ENCODE peak calls at places on chromosomes 7 and 10, in ten cellular contexts. K is body of pancreas, R is K562, U is cardiac muscle cell, C is fibroblast of lung, X is colonic mucosa, I is keratinocyte, T is uterus, H is transverse colon, N is IMR-90. W is an unnamed sample.

GRCh38 chr7:26346611-26347200 is 55.0 kb downstream of the SNX10 start:
- DNase-seq in N (peak; percentile 2), K (no peak), X (peak; percentile 73), I (peak; percentile 57), H (peak; percentile 47), R (no peak), U (no peak), C (peak; percentile 69), T (no peak), W (peak; percentile 53)

GRCh38 chr10:126013489-126014281 is 117.3 kb downstream of the FANK1 start:
- DNase-seq in T (no peak), N (peak; percentile 96), K (no peak), R (peak; percentile 19), I (no peak), U (peak; percentile 1), H (no peak), X (no peak), C (peak; percentile 97), W (no peak)

GRCh38 chr10:63829020-63829419 is 307.8 kb downstream of the REEP3 start:
- DNase-seq in K (no peak), R (no peak), X (no peak), I (no peak), C (no peak), U (no peak), T (no peak), H (no peak), N (no peak), W (no peak)

GRCh38 chr7:81672872-81673271 is 97.0 kb downstream of the HGF start:
- DNase-seq in I (no peak), U (no peak), H (no peak), R (no peak), C (no peak), T (no peak), X (no peak), N (no peak), K (no peak), W (no peak)

GRCh38 chr10:25017247-25017590 is 807 bp downstream of the THNSL1 start:
- DNase-seq in T (no peak), I (no peak), X (peak; percentile 43), N (peak; percentile 13), H (peak; percentile 24), C (peak; percentile 29), K (peak; percentile 21), U (peak; percentile 23), R (peak; percentile 30), W (peak; percentile 10)

GRCh38 chr10:10418397-10418796 is 599.3 kb upstream of the CELF2 start:
- DNase-seq in C (no peak), X (no peak), H (no peak), I (no peak), K (no peak), R (no peak), U (no peak), N (no peak), T (no peak), W (no peak)

GRCh38 chr7:93053209-93053945 is 64.4 kb downstream of the SAMD9 start:
- DNase-seq in N (no peak), C (no peak), I (no peak), U (no peak), K (no peak), R (peak; percentile 60), X (no peak), H (no peak), T (no peak), W (no peak)

GRCh38 chr7:135447783-135448182 is 62.1 kb downstream of the CNOT4 start:
- DNase-seq in R (no peak), I (no peak), X (no peak), K (no peak), H (no peak), N (no peak), U (no peak), C (no peak), T (no peak), W (no peak)

GRCh38 chr7:96414931-96415292 is 93.0 kb upstream of the SLC25A13 start:
- DNase-seq in T (no peak), C (no peak), K (peak; percentile 39), I (no peak), U (peak; percentile 59), X (peak; percentile 45), R (peak; percentile 52), N (peak; percentile 30), H (peak; percentile 12), W (peak; percentile 34)

GRCh38 chr7:34066968-34067367 is 161.6 kb downstream of the BMPER start:
- DNase-seq in T (no peak), C (no peak), U (no peak), H (no peak), N (no peak), R (no peak), X (no peak), I (no peak), K (no peak), W (no peak)

GRCh38 chr10:107546986-107547385 is 382.5 kb upstream of the SORCS1 start:
- DNase-seq in U (no peak), C (no peak), I (no peak), R (no peak), T (no peak), H (no peak), X (no peak), N (no peak), K (no peak), W (no peak)

GRCh38 chr10:107546239-107546638 is 381.7 kb upstream of the SORCS1 start:
- DNase-seq in K (no peak), U (no peak), I (peak; percentile 38), R (no peak), H (no peak), T (no peak), C (peak; percentile 58), N (peak; percentile 33), X (no peak), W (no peak)

GRCh38 chr10:107542607-107543006 is 378.1 kb upstream of the SORCS1 start:
- DNase-seq in I (no peak), K (no peak), C (no peak), T (no peak), N (no peak), R (no peak), X (no peak), H (no peak), U (no peak), W (no peak)

GRCh38 chr10:107545717-107546116 is 381.2 kb upstream of the SORCS1 start:
- DNase-seq in I (no peak), R (no peak), H (no peak), U (no peak), T (no peak), K (no peak), N (no peak), X (no peak), C (no peak), W (no peak)

DNA sequence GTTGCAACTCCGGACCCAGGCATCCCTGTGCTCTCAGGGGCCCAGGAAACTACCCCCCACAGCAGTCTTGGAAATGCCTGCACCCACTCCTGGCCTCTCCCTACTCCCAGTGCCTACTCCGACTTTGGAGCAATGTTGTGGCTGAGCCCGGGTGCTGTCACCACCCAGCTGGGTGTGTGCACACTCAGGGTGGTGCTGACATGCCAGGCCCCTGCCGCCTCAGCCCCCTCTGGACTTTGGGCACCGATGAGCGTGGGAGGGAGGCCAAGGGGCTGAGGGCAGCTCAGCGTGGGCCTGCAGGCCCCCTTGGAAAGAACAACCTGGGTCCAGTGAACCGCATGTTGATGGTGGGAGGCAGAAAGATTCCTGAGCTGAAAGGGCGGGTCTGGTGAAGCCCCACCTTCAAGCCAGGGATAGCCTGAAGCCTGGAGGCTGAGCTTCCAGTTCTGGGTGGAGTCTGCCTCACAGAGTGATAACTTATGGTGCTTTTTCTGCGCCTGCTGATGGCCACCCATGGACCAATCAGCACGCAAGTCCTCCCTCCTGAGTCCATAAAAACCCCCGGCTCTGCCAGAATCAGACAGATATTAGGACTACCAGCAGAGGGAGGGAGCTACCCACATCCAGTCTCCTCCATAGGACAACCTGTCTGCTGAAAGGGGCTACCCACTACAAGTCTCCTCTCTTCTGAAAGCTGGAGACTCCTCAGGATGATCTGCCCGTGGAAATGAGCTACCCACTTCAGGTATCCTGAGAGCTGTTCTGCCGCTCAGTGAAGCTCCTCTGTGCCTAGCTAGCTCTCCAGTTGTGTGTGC is 380.4 kb upstream of the SORCS1 start:
- DNase-seq in N (no peak), H (no peak), C (no peak), K (no peak), R (no peak), X (no peak), U (no peak), I (no peak), T (no peak), W (no peak)
- TF ChIP-seq CTCF in N (no peak), H (no peak), C (no peak), K (no peak), R (no peak), X (no peak), U (no peak), I (no peak), T (no peak), W (no peak)

GRCh38 chr7:102415685-102416225 is 17.6 kb upstream of the ORAI2 start:
- DNase-seq in H (peak; percentile 38), N (no peak), X (no peak), K (no peak), U (no peak), R (peak; percentile 12), I (no peak), C (no peak), T (no peak), W (no peak)
- H3K36me3 ChIP-seq in H (peaks cover 6% of the 10 kb centered on the region), N (peaks cover 54% of the 10 kb centered on the region), X (no peaks in the 10 kb centered on the region), K (peaks cover 6% of the 10 kb centered on the region), U (peaks cover 32% of the 10 kb centered on the region), R (peaks cover 83% of the 10 kb centered on the region), I (peaks cover 31% of the 10 kb centered on the region), C (peaks cover 6% of the 10 kb centered on the region), T (no peaks in the 10 kb centered on the region), W (no peaks in the 10 kb centered on the region)

GRCh38 chr7:150753239-150753638 is 16.0 kb downstream of the GIMAP5 start:
- DNase-seq in X (no peak), U (no peak), C (no peak), H (no peak), K (no peak), I (no peak), N (no peak), R (no peak), T (no peak), W (no peak)

GRCh38 chr7:150751702-150752101 is 14.5 kb downstream of the GIMAP5 start:
- DNase-seq in K (no peak), X (no peak), R (no peak), I (no peak), T (no peak), N (no peak), C (no peak), H (no peak), U (peak; percentile 78), W (no peak)

GRCh38 chr7:150755473-150756099 is 18.4 kb downstream of the GIMAP5 start:
- DNase-seq in N (no peak), C (no peak), T (no peak), X (no peak), K (no peak), H (no peak), I (no peak), U (no peak), R (no peak), W (no peak)

GRCh38 chr7:150754950-150755349 is 17.7 kb downstream of the GIMAP5 start:
- DNase-seq in H (no peak), R (no peak), K (no peak), T (no peak), C (no peak), I (no peak), U (no peak), X (no peak), N (no peak), W (no peak)

GRCh38 chr7:150753826-150754603 is 16.8 kb downstream of the GIMAP5 start:
- DNase-seq in N (no peak), T (no peak), H (no peak), I (no peak), K (no peak), X (no peak), U (peak; percentile 42), C (no peak), R (peak; percentile 56), W (no peak)
- TF ChIP-seq CTCF in N (peak; percentile 9), T (no peak), H (no peak), I (no peak), K (peak; percentile 17), X (no peak), U (peak; percentile 10), C (peak; percentile 6), R (peak; percentile 71), W (no peak)

GRCh38 chr7:139887895-139888518 is 58.9 kb downstream of the TBXAS1 start:
- DNase-seq in U (no peak), T (no peak), C (no peak), H (no peak), X (no peak), K (no peak), I (no peak), R (peak; percentile 57), N (no peak), W (no peak)
- H3K36me3 ChIP-seq in U (no peaks in the 10 kb centered on the region), T (no peaks in the 10 kb centered on the region), C (no peaks in the 10 kb centered on the region), H (no peaks in the 10 kb centered on the region), X (no peaks in the 10 kb centered on the region), K (no peaks in the 10 kb centered on the region), I (no peaks in the 10 kb centered on the region), R (no peaks in the 10 kb centered on the region), N (peaks cover 1% of the 10 kb centered on the region), W (no peaks in the 10 kb centered on the region)

W was measured in prostate gland.